ENCODE peak calls at places on chromosomes 13 and 19, in ten cellular contexts. B, M, P, U, X, Z, V, S, Y and K are unnamed samples.

GRCh38 chr13:36031490-36031889 is 99.7 kb downstream of the DCLK1 start:
- DNase-seq in M (no peak), B (no peak), Y (peak; percentile 8), S (no peak), U (no peak), V (no peak), Z (no peak), P (no peak), X (no peak), K (no peak)

GRCh38 chr13:47109028-47109427 is 212.2 kb upstream of the HTR2A start:
- DNase-seq in Y (peak; percentile 9), P (no peak), X (no peak), S (no peak), M (peak; percentile 31), B (no peak), U (no peak), Z (no peak), V (no peak), K (no peak)

GRCh38 chr19:39811064-39811463 is 22.9 kb downstream of the DYRK1B start:
- DNase-seq in P (no peak), Y (no peak), U (no peak), B (no peak), M (no peak), S (no peak), X (no peak), Z (no peak), V (no peak), K (no peak)

GRCh38 chr19:14632286-14632685 is 42.4 kb downstream of the ADGRE3 start:
- DNase-seq in S (no peak), M (no peak), U (peak; percentile 84), B (no peak), P (no peak), X (no peak), Z (no peak), V (no peak), Y (peak; percentile 13), K (peak; percentile 72)

GRCh38 chr13:91909617-91910016 is 511.2 kb downstream of the GPC5 start:
- DNase-seq in P (no peak), V (no peak), X (no peak), Y (no peak), Z (no peak), U (no peak), S (no peak), B (no peak), M (no peak), K (no peak)

GRCh38 chr13:80303225-80303811 is 37.6 kb downstream of the SPRY2 start:
- DNase-seq in M (no peak), Z (no peak), V (no peak), U (no peak), B (no peak), X (no peak), Y (no peak), S (no peak), P (no peak), K (no peak)

GRCh38 chr13:21234537-21234936 is 58.1 kb downstream of the MRPL57 start:
- DNase-seq in S (no peak), Y (no peak), V (no peak), B (no peak), U (no peak), Z (no peak), X (no peak), P (no peak), M (no peak), K (peak; percentile 27)

GRCh38 chr19:49427855-49428546 is 2.8 kb downstream of the GFY start:
- DNase-seq in P (no peak), Y (no peak), Z (no peak), V (no peak), X (peak; percentile 80), S (no peak), U (no peak), M (peak; percentile 40), B (no peak), K (no peak)

GRCh38 chr19:8097681-8098567 is 45.4 kb downstream of the CCL25 start:
- DNase-seq in V (no peak), Y (no peak), P (no peak), B (no peak), Z (no peak), X (no peak), U (no peak), S (no peak), M (no peak), K (no peak)

GRCh38 chr19:48616491-48617056 is 1.7 kb upstream of the FAM83E start:
- DNase-seq in V (no peak), B (no peak), Z (no peak), X (no peak), P (no peak), Y (no peak), U (no peak), S (no peak), M (no peak), K (no peak)

GRCh38 chr13:104460553-104460952 is 1394.3 kb upstream of the SLC10A2 start:
- DNase-seq in Y (peak; percentile 14), Z (no peak), P (no peak), B (no peak), U (no peak), X (no peak), V (no peak), M (no peak), S (no peak), K (peak; percentile 28)

GRCh38 chr19:47542030-47542475 is 27.2 kb upstream of the NAPA start:
- DNase-seq in Z (no peak), M (no peak), B (no peak), V (peak; percentile 24), U (no peak), X (no peak), P (no peak), Y (peak; percentile 79), S (no peak), K (no peak)

GRCh38 chr19:47540748-47541147 is 25.9 kb upstream of the NAPA start:
- DNase-seq in P (no peak), Y (peak; percentile 65), U (peak; percentile 67), M (no peak), S (no peak), Z (no peak), V (no peak), B (no peak), X (peak; percentile 59), K (peak; percentile 23)

GRCh38 chr19:47538812-47539211 is 23.9 kb upstream of the NAPA start:
- DNase-seq in M (no peak), Z (no peak), P (no peak), U (no peak), V (no peak), B (no peak), S (no peak), X (no peak), Y (no peak), K (no peak)

GRCh38 chr19:47541507-47541906 is 26.6 kb upstream of the NAPA start:
- DNase-seq in U (no peak), Z (peak; percentile 25), B (no peak), X (no peak), V (no peak), S (no peak), M (no peak), P (peak; percentile 2), Y (peak; percentile 40), K (no peak)

DNA sequence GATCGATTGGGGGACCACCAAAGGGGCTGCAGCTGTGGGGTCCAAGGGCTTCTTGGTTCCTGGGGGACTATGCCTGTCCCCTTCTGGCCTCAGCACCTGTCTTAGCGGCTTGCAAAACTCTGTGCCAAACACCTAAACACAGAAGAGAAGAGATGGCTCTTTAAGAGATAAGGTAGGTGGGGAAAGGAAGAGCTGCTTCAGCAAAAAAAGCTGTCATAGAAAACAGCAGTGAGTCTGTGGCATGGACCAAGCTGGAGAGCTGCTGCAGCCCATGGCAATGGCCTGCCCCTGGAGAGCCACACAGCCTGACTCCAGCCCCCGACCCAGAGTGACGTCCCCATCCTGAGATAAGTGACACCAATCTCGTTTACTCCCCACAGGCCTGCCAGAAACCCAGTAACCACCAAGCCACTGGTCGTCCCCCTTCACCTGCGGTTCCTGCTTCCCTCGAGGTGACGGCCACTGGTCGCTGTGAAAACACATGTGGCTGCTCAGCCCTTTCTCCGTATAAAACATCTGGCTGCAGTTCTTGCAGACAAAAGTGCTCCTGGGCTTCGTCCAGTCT is 25.0 kb upstream of the NAPA start:
- DNase-seq in S (no peak), Z (peak; percentile 19), B (no peak), V (no peak), Y (no peak), U (no peak), P (no peak), M (no peak), X (no peak), K (no peak)
- H3K4me3 ChIP-seq in S (no peak overlapping the region), Z (no peak overlapping the region), B (no peak overlapping the region), V (no peak overlapping the region), Y (no peak overlapping the region), U (no peak overlapping the region), P (no peak overlapping the region), M (no peak overlapping the region), X (no peak overlapping the region), K (no peak overlapping the region)

DNA sequence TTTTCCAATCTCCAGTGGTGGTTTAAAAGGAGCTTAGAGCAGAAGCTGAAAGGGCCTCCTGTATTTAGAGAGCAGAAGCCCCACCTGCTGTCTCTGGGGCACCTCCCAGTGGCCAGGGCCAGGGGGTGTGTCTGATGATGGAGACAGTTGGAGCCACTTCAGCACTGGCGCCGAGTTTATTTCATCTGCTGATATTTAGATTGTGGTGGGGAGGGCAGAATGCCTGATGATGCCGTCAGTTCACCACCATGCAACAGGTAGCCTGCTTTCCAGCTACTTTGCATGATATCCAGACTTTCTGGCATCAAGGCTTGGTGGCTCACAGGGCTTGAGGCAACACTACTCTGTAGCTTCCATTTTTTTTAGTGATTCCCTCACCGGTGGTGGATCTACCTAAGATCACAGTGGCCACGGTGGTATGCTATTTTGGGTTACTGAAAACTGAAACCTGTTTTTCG is 371.9 kb downstream of the KCNRG start:
- DNase-seq in P (no peak), U (peak; percentile 75), X (peak; percentile 75), Y (no peak), Z (peak; percentile 12), V (peak; percentile 50), B (peak; percentile 61), M (peak; percentile 40), S (peak; percentile 65), K (peak; percentile 89)
- H3K27ac ChIP-seq in P (no peak overlapping the region), U (no peak overlapping the region), X (peak overlapping the region; percentile 66), Y (peak overlapping the region; percentile 89), Z (no peak overlapping the region), V (no peak overlapping the region), B (peak overlapping the region; percentile 96), M (peak overlapping the region; percentile 43), S (peak overlapping the region; percentile 55), K (peak overlapping the region; percentile 82)

GRCh38 chr13:57682128-57682716 is 50.7 kb downstream of the PCDH17 start:
- DNase-seq in P (no peak), V (no peak), S (no peak), B (no peak), U (no peak), M (no peak), Z (no peak), X (no peak), Y (no peak), K (no peak)
- H3K4me1 ChIP-seq in P (no peaks in the 10 kb centered on the region), V (no peaks in the 10 kb centered on the region), S (no peaks in the 10 kb centered on the region), B (no peaks in the 10 kb centered on the region), U (no peaks in the 10 kb centered on the region), M (no peaks in the 10 kb centered on the region), Z (no peaks in the 10 kb centered on the region), X (peaks cover 5% of the 10 kb centered on the region), Y (no peaks in the 10 kb centered on the region), K (no peaks in the 10 kb centered on the region)

DNA sequence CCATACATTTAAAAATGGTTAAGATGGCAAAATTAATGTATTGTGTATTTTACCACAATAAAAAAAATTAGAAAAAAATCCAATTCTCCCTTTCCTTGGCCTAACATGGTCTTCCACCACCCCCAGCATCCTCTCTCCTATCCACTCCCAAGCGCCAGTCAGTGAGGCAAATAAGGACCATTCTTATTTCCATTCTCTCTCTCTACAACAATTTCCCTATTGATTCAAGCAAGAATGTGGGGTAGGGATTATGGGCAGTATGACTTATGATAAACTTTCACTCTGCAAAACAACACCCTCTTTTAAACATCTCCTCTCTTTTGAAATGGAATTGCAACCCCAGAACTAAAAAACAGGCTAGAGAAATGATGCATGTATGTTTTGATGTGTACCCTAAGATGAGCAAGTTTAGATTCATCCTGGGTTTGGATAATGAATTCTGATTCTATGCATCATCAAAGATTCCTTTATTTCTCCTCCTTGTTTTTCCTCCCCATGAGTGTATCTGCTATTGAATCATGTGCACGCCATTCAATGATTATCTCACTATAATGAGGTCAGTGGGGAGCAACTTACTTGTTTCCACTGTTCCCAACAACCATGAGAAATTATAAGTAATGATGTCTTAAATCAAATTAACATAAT is 3.5 kb downstream of the STARD13 start:
- DNase-seq in Y (no peak), P (no peak), X (no peak), M (no peak), U (no peak), V (no peak), Z (no peak), S (no peak), B (no peak), K (no peak)
- H3K4me3 ChIP-seq in Y (no peak overlapping the region), P (no peak overlapping the region), X (no peak overlapping the region), M (no peak overlapping the region), U (no peak overlapping the region), V (no peak overlapping the region), Z (no peak overlapping the region), S (no peak overlapping the region), B (no peak overlapping the region), K (no peak overlapping the region)